ENCODE peak calls at places on chromosomes 2 and 18, in eight cellular contexts. B is PC-9, Z is right lobe of liver, R is fibroblast of lung, P is heart left ventricle, E is kidney epithelial cell, C is GM06990, S is esophagus squamous epithelium. I is an unnamed sample. For H3K36me3, the result is how much of the 10 kb centered on the place peaks cover.

GRCh38 chr2:38997784-38998183 is 108.1 kb downstream of the ARHGEF33 start:
- DNase-seq in C (no peak), S (no peak), B (no peak), Z (no peak), E (peak), R (peak), P (no peak), I (peak)

GRCh38 chr2:86074256-86074655 is 31.4 kb downstream of the POLR1A start:
- DNase-seq in P (no peak), E (no peak), Z (no peak), R (no peak), B (no peak), C (no peak), S (no peak), I (no peak)

GRCh38 chr18:75341897-75342296 is 85.6 kb downstream of the SMIM21 start:
- DNase-seq in P (no peak), S (no peak), Z (no peak), B (no peak), R (no peak), C (no peak), E (no peak), I (no peak)

GRCh38 chr2:138495384-138495783 is 6.2 kb upstream of the SPOPL start:
- DNase-seq in S (no peak), E (no peak), Z (no peak), P (no peak), C (no peak), R (no peak), B (no peak), I (no peak)

GRCh38 chr2:181751266-181752030 is 71.1 kb upstream of the NEUROD1 start:
- DNase-seq in E (no peak), B (no peak), S (no peak), P (no peak), C (no peak), Z (no peak), R (no peak), I (no peak)

GRCh38 chr2:101446869-101447268 is 28.0 kb downstream of the RFX8 start:
- DNase-seq in E (peak), C (no peak), R (peak), P (no peak), B (no peak), S (no peak), Z (no peak), I (peak)

GRCh38 chr2:237154894-237155851 is 69.5 kb downstream of the COPS8 start:
- DNase-seq in B (no peak), C (peak), P (no peak), E (no peak), R (no peak), Z (no peak), S (no peak), I (no peak)

GRCh38 chr18:8253943-8254342 is 355.3 kb upstream of the RAB12 start:
- DNase-seq in E (no peak), B (no peak), R (no peak), P (peak), S (no peak), C (no peak), Z (no peak), I (no peak)

GRCh38 chr2:336360-336759 is 48.5 kb upstream of the ALKAL2 start:
- DNase-seq in P (no peak), S (no peak), E (no peak), B (no peak), Z (no peak), C (no peak), R (no peak), I (no peak)

GRCh38 chr18:33673689-33674088 is 95.7 kb downstream of the ASXL3 start:
- DNase-seq in R (no peak), P (no peak), E (no peak), C (no peak), B (no peak), Z (no peak), S (no peak), I (no peak)

GRCh38 chr18:48989304-48990284 is 38.8 kb upstream of the SMAD7 start:
- DNase-seq in C (no peak), Z (no peak), B (no peak), E (peak), P (no peak), R (no peak), S (no peak), I (no peak)

GRCh38 chr2:192957425-192957824 is 762.7 kb upstream of the TMEFF2 start:
- DNase-seq in P (no peak), C (no peak), R (no peak), E (no peak), Z (no peak), S (no peak), B (no peak), I (no peak)

GRCh38 chr2:85288244-85288725 is 39.5 kb downstream of the TGOLN2 start:
- DNase-seq in B (peak), E (no peak), Z (no peak), C (no peak), P (no peak), S (no peak), R (peak), I (no peak)

GRCh38 chr18:76657428-76657827 is 162.4 kb upstream of the ZNF516 start:
- DNase-seq in P (no peak), R (peak), S (no peak), B (no peak), C (no peak), E (no peak), Z (no peak), I (no peak)
- TF ChIP-seq CTCF in P (no peak), R (no peak), S (no peak), B (no peak), C (no peak), E (no peak), Z (no peak), I (no peak)

GRCh38 chr2:159213296-159213695 is 73.2 kb downstream of the WDSUB1 start:
- DNase-seq in S (no peak), B (no peak), E (no peak), Z (no peak), C (no peak), P (no peak), R (no peak), I (no peak)
- H3K36me3 ChIP-seq in S (half or more), B (under half), E (under half), Z (under half), C (under half), P (under half), R (under half), I (under half)

GRCh38 chr2:176744156-176744555 is 468.4 kb upstream of the HNRNPA3 start:
- DNase-seq in P (no peak), E (no peak), R (no peak), B (no peak), C (no peak), Z (no peak), S (no peak), I (no peak)
- TF ChIP-seq CTCF in P (no peak), E (no peak), R (no peak), B (no peak), C (no peak), Z (no peak), S (no peak), I (no peak)

GRCh38 chr2:45602624-45603023 is 8.4 kb downstream of the SRBD1 start:
- DNase-seq in C (no peak), S (no peak), R (no peak), E (no peak), Z (no peak), P (no peak), B (no peak), I (no peak)
- H3K36me3 ChIP-seq in C (under half), S (half or more), R (under half), E (under half), Z (half or more), P (under half), B (under half), I (under half)

GRCh38 chr2:158388159-158388558 is 68.4 kb downstream of the CCDC148 start:
- DNase-seq in B (no peak), R (no peak), E (no peak), S (no peak), C (no peak), P (no peak), Z (no peak), I (no peak)
- TF ChIP-seq CTCF in B (no peak), R (no peak), E (no peak), S (no peak), C (no peak), P (no peak), Z (no peak), I (no peak)

GRCh38 chr18:13500227-13500865 is 226.0 kb downstream of the FAM210A start:
- DNase-seq in P (peak), R (peak), B (no peak), Z (no peak), E (peak), S (no peak), C (no peak), I (peak)

GRCh38 chr18:13502585-13502984 is 223.8 kb downstream of the FAM210A start:
- DNase-seq in P (peak), Z (no peak), S (no peak), C (no peak), B (no peak), E (no peak), R (peak), I (no peak)

GRCh38 chr18:13503839-13504238 is 222.5 kb downstream of the FAM210A start:
- DNase-seq in E (no peak), B (no peak), C (no peak), Z (no peak), S (no peak), R (no peak), P (no peak), I (no peak)

GRCh38 chr18:13501896-13502295 is 224.5 kb downstream of the FAM210A start:
- DNase-seq in Z (no peak), E (peak), P (no peak), B (no peak), R (peak), C (peak), S (no peak), I (no peak)

DNA sequence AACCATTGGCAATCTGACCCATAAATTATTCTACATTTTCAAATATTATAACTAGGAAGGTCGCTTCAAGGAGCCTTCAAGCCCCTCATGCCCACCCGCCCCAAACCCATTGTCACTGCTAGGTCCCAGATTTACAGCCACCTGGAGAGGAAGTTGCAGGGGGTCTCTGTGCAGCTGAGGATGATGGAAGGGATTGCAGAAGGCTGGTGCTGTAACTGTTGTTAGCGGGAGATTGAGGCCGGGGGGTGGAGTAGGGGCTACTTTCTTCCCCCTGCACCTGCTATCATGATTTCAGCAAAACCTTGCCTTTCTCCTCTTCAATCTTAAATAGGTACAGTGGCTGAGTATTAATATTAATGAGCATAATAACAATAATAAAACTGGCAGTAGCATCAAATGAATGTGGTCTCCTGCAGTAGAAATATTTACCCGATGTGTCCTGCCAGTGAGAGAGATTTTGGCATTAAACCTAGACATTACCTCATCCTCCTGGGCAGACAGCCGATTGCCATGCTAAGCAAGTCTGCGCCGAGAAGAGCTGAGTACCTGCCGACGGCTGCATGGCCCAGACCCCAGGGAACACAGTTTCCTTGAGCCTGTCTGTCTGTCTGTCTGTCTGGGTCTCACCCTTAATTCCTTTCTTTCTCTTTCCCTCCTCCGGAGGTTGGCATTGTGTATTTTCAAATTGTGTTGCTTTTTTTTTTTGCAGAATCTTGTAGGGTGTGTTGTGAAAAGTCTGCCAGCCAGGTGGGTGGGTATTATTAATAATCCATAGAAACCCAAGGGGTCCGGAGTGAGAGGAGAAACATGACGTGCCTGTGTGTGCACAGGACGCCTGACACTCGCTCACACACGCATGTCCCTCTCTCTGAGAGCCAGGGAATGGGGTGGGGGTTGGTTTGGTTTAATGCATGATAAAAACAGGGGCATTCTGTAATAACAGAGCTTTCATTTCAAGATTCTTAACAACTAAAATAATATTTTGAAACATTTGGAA is 225.2 kb downstream of the FAM210A start:
- DNase-seq in S (no peak), B (no peak), R (peak), Z (peak), P (peak), C (no peak), E (peak), I (peak)
- H3K36me3 ChIP-seq in S (under half), B (under half), R (under half), Z (under half), P (under half), C (under half), E (under half), I (under half)

GRCh38 chr2:71672011-71672639 is 218.8 kb downstream of the DYSF start:
- DNase-seq in C (no peak), E (no peak), Z (no peak), R (no peak), B (no peak), P (no peak), S (no peak), I (no peak)
- TF ChIP-seq CTCF in C (no peak), E (no peak), Z (no peak), R (no peak), B (no peak), P (peak), S (no peak), I (no peak)

GRCh38 chr2:112092286-112093041 is 37.4 kb downstream of the TMEM87B start:
- DNase-seq in P (no peak), S (no peak), E (peak), C (no peak), Z (no peak), R (peak), B (no peak), I (peak)

GRCh38 chr2:112087346-112088020 is 32.4 kb downstream of the TMEM87B start:
- DNase-seq in Z (no peak), S (no peak), C (peak), B (no peak), R (no peak), E (no peak), P (no peak), I (no peak)

GRCh38 chr2:112085916-112086669 is 31.0 kb downstream of the TMEM87B start:
- DNase-seq in P (no peak), R (no peak), E (no peak), Z (no peak), C (no peak), S (no peak), B (no peak), I (no peak)

GRCh38 chr2:112093216-112093615 is 38.1 kb downstream of the TMEM87B start:
- DNase-seq in B (no peak), S (no peak), C (no peak), Z (no peak), E (no peak), R (no peak), P (no peak), I (no peak)

DNA sequence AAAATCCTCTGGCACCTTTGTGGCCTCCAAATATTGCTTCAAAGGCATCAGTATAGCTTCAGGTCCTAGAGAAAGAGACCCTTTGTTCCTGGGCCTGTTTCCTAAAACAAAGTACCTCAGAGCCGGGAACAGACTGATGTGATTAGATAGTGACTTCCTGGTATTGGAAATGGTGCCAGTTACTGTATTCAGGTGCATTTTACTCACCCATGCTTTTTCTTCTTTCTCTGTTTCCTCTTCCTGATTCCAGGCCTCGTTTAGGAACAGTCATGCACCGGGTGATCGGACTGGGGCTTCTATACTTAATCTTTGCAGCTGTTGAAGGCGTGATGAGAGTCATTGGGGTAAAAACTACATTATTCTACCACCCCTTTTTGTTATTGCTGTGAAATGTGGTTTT is 34.3 kb downstream of the TMEM87B start:
- DNase-seq in B (no peak), Z (no peak), S (no peak), C (no peak), E (no peak), R (no peak), P (no peak), I (no peak)
- H3K36me3 ChIP-seq in B (half or more), Z (under half), S (half or more), C (under half), E (under half), R (under half), P (under half), I (under half)

DNA sequence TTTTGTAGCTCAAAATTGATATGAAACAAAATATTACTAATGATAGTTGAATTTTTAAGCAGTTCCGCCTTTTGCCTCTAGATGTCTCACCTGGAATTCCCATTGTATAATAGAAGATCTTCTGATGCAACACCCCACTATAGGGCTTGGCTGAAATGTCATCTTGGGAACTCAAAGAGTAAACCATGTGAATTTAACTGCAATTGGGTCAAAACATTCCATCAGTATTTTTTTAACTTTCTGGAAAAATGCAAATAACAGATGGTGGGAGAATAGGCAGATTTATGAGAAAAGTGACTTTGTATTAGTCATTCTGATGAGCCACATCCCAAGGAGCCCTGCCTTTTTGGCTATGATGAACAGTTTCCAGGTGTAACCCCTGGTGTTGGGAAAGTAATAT is 489.9 kb downstream of the NYAP2 start:
- DNase-seq in E (peak), R (peak), B (peak), P (no peak), S (no peak), C (no peak), Z (no peak), I (peak)
- TF ChIP-seq CTCF in E (peak), R (peak), B (peak), P (peak), S (peak), C (peak), Z (peak), I (peak)